ENCODE peak calls at places on chromosomes 5 and 9, in seven cellular contexts. B is prostate gland, H is foreskin fibroblast, U is GM06990, Q is AG10803, O is MM.1S, W is fibroblast of mammary gland. P is an unnamed sample.

GRCh38 chr5:73625905-73626811 is at the start of gene ARHGEF28:
- DNase-seq in B (peak), H (peak), U (peak), Q (peak), O (peak), W (peak), P (peak)

GRCh38 chr5:147805030-147805454 is 22.5 kb upstream of the JAKMIP2 start:
- DNase-seq in B (no peak), H (no peak), U (peak), Q (no peak), O (peak), W (no peak), P (no peak)

GRCh38 chr5:580436-580835 is 31.7 kb upstream of the CEP72 start:
- DNase-seq in B (no peak), H (no peak), U (no peak), Q (no peak), O (no peak), W (no peak), P (no peak)

GRCh38 chr5:14305045-14305444 is 161.9 kb downstream of the TRIO start:
- DNase-seq in B (no peak), H (peak), U (no peak), Q (peak), O (no peak), W (peak), P (peak)

GRCh38 chr9:129464972-129465833 is 155.7 kb downstream of the C9orf50 start:
- DNase-seq in B (no peak), H (no peak), U (no peak), Q (no peak), O (no peak), W (peak), P (peak)

GRCh38 chr9:110900451-110900850 is 137.8 kb downstream of the LPAR1 start:
- DNase-seq in B (no peak), H (no peak), U (no peak), Q (no peak), O (no peak), W (peak), P (no peak)

GRCh38 chr5:151072234-151073025 is 8.4 kb downstream of the TNIP1 start:
- DNase-seq in B (no peak), H (peak), U (no peak), Q (peak), O (no peak), W (peak), P (peak)

GRCh38 chr5:146447734-146448380 is 724 bp downstream of the TCERG1 start:
- DNase-seq in B (no peak), H (no peak), U (peak), Q (peak), O (peak), W (peak), P (peak)

GRCh38 chr9:116387934-116388714 is 234.5 kb downstream of the PAPPA start:
- DNase-seq in B (no peak), H (no peak), U (no peak), Q (no peak), O (no peak), W (no peak), P (no peak)

GRCh38 chr9:4620046-4620765 is 41.9 kb upstream of the PLPP6 start:
- DNase-seq in B (no peak), H (no peak), U (no peak), Q (no peak), O (no peak), W (no peak), P (no peak)

GRCh38 chr9:127873886-127874285 is 3.6 kb downstream of the AK1 start:
- DNase-seq in B (peak), H (peak), U (no peak), Q (peak), O (no peak), W (no peak), P (peak)

GRCh38 chr5:97788369-97788768 is 605.3 kb upstream of the RIOK2 start:
- DNase-seq in B (no peak), H (no peak), U (no peak), Q (no peak), O (no peak), W (no peak), P (no peak)

GRCh38 chr5:59562756-59563389 is 330.7 kb downstream of the PDE4D start:
- DNase-seq in B (no peak), H (peak), U (peak), Q (peak), O (peak), W (peak), P (peak)

GRCh38 chr5:32542216-32543059 is 42.9 kb upstream of the SUB1 start:
- DNase-seq in B (no peak), H (peak), U (peak), Q (no peak), O (peak), W (peak), P (peak)

GRCh38 chr5:126814721-126815404 is 37.9 kb downstream of the LMNB1 start:
- DNase-seq in B (no peak), H (peak), U (no peak), Q (peak), O (no peak), W (peak), P (peak)

GRCh38 chr9:121122450-121123032 is 47.8 kb downstream of the CNTRL start:
- DNase-seq in B (no peak), H (no peak), U (peak), Q (no peak), O (no peak), W (peak), P (peak)

GRCh38 chr9:77816641-77817341 is 168.7 kb upstream of the GNA14 start:
- DNase-seq in B (no peak), H (no peak), U (no peak), Q (peak), O (no peak), W (no peak), P (no peak)

GRCh38 chr9:16180091-16180490 is 627.2 kb downstream of the CCDC171 start:
- DNase-seq in B (no peak), H (no peak), U (no peak), Q (no peak), O (no peak), W (no peak), P (no peak)

GRCh38 chr9:93902051-93902779 is 52.9 kb downstream of the BARX1 start:
- DNase-seq in B (no peak), H (no peak), U (no peak), Q (no peak), O (no peak), W (no peak), P (no peak)

GRCh38 chr5:90518666-90519065 is 10.7 kb downstream of the LYSMD3 start:
- DNase-seq in B (no peak), H (peak), U (no peak), Q (peak), O (peak), W (peak), P (no peak)

GRCh38 chr5:16937023-16937379 is 913 bp upstream of the MYO10 start:
- DNase-seq in B (peak), H (no peak), U (no peak), Q (no peak), O (no peak), W (no peak), P (no peak)

GRCh38 chr9:13278368-13279246 is 885 bp downstream of the MPDZ start:
- DNase-seq in B (peak), H (peak), U (no peak), Q (peak), O (no peak), W (peak), P (peak)

GRCh38 chr5:30069441-30070263 is 1123.8 kb upstream of the CDH6 start:
- DNase-seq in B (no peak), H (no peak), U (no peak), Q (no peak), O (no peak), W (no peak), P (no peak)

GRCh38 chr9:92706218-92706940 is 36.4 kb upstream of the IPPK start:
- DNase-seq in B (no peak), H (no peak), U (no peak), Q (peak), O (peak), W (peak), P (no peak)

GRCh38 chr5:173907686-173908371 is 19.7 kb downstream of the CPEB4 start:
- DNase-seq in B (no peak), H (no peak), U (no peak), Q (peak), O (peak), W (peak), P (no peak)

GRCh38 chr5:96699186-96699820 is 37.1 kb downstream of the CAST start:
- DNase-seq in B (no peak), H (peak), U (no peak), Q (no peak), O (no peak), W (peak), P (peak)

GRCh38 chr5:131068893-131069643 is 96.0 kb downstream of the HINT1 start:
- DNase-seq in B (no peak), H (no peak), U (peak), Q (no peak), O (peak), W (no peak), P (no peak)

GRCh38 chr9:976805-977360 is 428 bp downstream of the DMRT3 start:
- DNase-seq in B (no peak), H (no peak), U (peak), Q (no peak), O (peak), W (no peak), P (no peak)

GRCh38 chr5:139709587-139710369 is 61.6 kb downstream of the CXXC5 start:
- DNase-seq in B (no peak), H (no peak), U (peak), Q (no peak), O (no peak), W (no peak), P (peak)

GRCh38 chr5:68460147-68460760 is 244.7 kb downstream of the PIK3R1 start:
- DNase-seq in B (peak), H (peak), U (no peak), Q (peak), O (peak), W (peak), P (peak)
- H3K4me3 ChIP-seq in B (no peak), H (no peak), U (no peak), Q (no peak), O (no peak), W (no peak), P (no peak)

DNA sequence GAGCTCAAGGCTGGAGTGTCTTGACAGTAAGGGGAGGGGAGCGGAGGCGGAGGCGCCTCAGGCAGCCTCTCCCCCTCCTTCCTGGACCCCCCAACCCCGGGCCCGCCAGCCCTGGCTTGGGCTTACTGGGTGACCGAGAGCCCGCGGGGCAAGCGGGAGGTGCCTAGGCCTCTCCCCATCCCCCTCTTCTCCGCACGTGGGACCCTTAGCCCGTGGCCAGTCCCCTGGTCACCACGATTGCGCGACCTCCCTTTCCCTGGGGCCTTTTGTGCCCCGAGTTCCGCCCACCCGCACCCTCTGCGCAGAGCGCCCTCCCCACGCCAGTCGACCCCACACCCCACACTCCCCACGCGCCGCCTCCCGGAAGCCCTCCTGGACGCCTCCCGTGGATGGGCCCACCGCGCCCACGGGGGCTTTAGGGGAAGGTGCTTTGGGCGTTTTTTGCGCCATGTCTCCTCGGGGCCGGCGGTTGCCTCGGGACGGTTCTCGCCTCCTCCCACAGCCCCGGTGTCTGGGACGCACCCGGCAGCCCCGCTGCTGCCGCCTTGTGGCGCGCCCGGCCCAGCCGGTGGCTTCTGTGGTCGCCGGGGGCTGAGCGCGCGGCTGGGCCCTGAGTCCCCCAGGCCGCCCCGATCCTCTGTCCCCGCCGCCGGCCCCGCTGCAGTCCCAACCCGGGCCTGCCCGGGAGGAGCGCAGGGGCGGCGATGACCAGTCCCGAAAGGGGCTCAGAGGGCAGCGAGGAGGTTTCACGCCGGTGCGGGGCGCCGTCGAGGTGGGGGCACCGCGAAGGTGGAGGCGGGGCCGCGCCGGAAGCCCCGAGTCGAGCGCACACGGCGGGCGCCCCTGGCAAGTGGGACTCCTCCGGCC is 3.2 kb downstream of the TOR4A start:
- DNase-seq in B (no peak), H (no peak), U (no peak), Q (peak), O (no peak), W (no peak), P (no peak)
- TF ChIP-seq CTCF in B (peak), H (no peak), U (no peak), Q (peak), O (no peak), W (no peak), P (peak)

DNA sequence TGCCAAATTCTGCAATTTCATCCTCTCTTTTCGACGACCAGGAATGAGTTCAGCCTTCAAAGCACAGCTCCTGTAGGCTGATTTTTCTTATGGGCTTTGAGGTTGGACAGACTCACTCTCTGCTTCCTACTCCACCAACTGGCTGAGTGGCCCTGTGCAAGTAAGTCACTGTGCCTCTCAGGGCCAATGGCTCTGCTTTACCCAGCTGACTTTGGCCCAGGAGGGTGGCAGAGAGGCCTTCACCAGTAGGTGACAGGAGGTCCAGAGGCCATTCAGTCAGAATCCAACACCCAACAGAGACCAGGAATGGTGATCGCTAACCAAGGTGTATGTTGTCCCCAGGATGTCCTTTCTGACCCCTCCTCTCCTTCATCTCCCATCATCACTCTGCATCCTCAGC is 49.5 kb upstream of the ALDH1B1 start:
- DNase-seq in B (no peak), H (no peak), U (no peak), Q (no peak), O (no peak), W (no peak), P (no peak)
- H3K4me3 ChIP-seq in B (no peak), H (no peak), U (no peak), Q (no peak), O (no peak), W (no peak), P (no peak)

GRCh38 chr5:127988149-127988755 is 95.3 kb upstream of the SLC12A2 start:
- DNase-seq in B (no peak), H (peak), U (no peak), Q (peak), O (no peak), W (peak), P (peak)

GRCh38 chr5:127993476-127993875 is 90.1 kb upstream of the SLC12A2 start:
- DNase-seq in B (no peak), H (no peak), U (no peak), Q (no peak), O (no peak), W (no peak), P (no peak)

GRCh38 chr5:127985811-127986325 is 97.7 kb upstream of the SLC12A2 start:
- DNase-seq in B (no peak), H (no peak), U (no peak), Q (no peak), O (no peak), W (no peak), P (no peak)

GRCh38 chr5:127987354-127988148 is 96.0 kb upstream of the SLC12A2 start:
- DNase-seq in B (no peak), H (peak), U (no peak), Q (peak), O (no peak), W (peak), P (peak)
- TF ChIP-seq CTCF in B (no peak), H (no peak), U (no peak), Q (no peak), O (no peak), W (no peak), P (no peak)

DNA sequence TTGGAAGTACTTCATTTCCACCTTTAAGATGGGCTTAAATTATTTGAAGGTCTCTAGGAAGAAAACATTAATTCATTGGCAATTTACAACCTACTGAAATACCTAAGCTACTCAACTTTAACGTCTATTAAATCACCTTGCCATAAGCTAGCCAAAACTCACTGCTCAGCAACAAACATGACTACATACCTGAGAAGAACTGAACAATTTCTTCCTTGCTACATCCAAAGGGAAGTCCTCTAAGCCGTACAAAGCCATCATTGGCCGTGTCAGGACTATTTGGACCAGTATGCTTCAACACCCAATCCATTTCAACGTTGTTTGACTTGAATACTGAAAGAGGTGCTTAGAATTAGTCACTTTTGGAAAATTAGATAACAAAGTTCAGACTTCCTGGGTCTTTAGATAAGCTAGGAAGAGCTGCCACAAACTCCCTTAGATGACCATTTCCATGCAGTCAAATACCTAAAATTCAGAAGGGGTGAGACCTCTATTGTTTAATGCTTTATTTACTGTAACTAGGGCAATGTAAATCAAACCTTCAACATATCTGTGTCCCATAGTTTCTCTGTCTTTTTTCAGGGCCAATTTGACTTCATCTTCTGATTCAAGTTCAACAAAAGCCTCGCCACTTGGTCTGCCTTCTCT is 2.6 kb downstream of the HNRNPH1 start:
- DNase-seq in B (no peak), H (no peak), U (no peak), Q (no peak), O (no peak), W (no peak), P (no peak)
- H3K4me3 ChIP-seq in B (no peak), H (peak), U (peak), Q (peak), O (peak), W (peak), P (peak)

GRCh38 chr5:38403407-38403806 is 145.0 kb downstream of the EGFLAM start:
- DNase-seq in B (no peak), H (peak), U (no peak), Q (peak), O (no peak), W (peak), P (no peak)

GRCh38 chr5:38408446-38409175 is 147.8 kb downstream of the LIFR start:
- DNase-seq in B (no peak), H (no peak), U (no peak), Q (no peak), O (no peak), W (no peak), P (no peak)

GRCh38 chr5:38401145-38401544 is 142.8 kb downstream of the EGFLAM start:
- DNase-seq in B (no peak), H (no peak), U (no peak), Q (no peak), O (no peak), W (no peak), P (no peak)

GRCh38 chr5:38404236-38404635 is 145.9 kb downstream of the EGFLAM start:
- DNase-seq in B (no peak), H (no peak), U (no peak), Q (no peak), O (no peak), W (no peak), P (no peak)

GRCh38 chr5:38404667-38405276 is 146.4 kb downstream of the EGFLAM start:
- DNase-seq in B (no peak), H (no peak), U (no peak), Q (no peak), O (no peak), W (no peak), P (no peak)
- TF ChIP-seq CTCF in B (no peak), H (no peak), U (peak), Q (peak), O (peak), W (peak), P (no peak)

GRCh38 chr5:112552791-112553190 is 133.7 kb upstream of the EPB41L4A start:
- DNase-seq in B (no peak), H (no peak), U (no peak), Q (no peak), O (no peak), W (no peak), P (no peak)

GRCh38 chr5:112555197-112555596 is 136.1 kb upstream of the EPB41L4A start:
- DNase-seq in B (no peak), H (no peak), U (no peak), Q (no peak), O (no peak), W (no peak), P (no peak)

GRCh38 chr5:112551437-112552018 is 132.5 kb upstream of the EPB41L4A start:
- DNase-seq in B (peak), H (peak), U (no peak), Q (peak), O (peak), W (peak), P (peak)

GRCh38 chr5:112555691-112556090 is 136.6 kb upstream of the EPB41L4A start:
- DNase-seq in B (no peak), H (peak), U (no peak), Q (peak), O (no peak), W (peak), P (peak)

GRCh38 chr5:112554089-112554977 is 135.3 kb upstream of the EPB41L4A start:
- DNase-seq in B (no peak), H (peak), U (no peak), Q (peak), O (no peak), W (peak), P (no peak)
- H3K4me3 ChIP-seq in B (no peak), H (no peak), U (no peak), Q (peak), O (no peak), W (no peak), P (no peak)

GRCh38 chr5:138632900-138633489 is 57.8 kb upstream of the HSPA9 start:
- DNase-seq in B (no peak), H (peak), U (no peak), Q (peak), O (no peak), W (peak), P (peak)
- TF ChIP-seq CTCF in B (peak), H (peak), U (peak), Q (peak), O (peak), W (peak), P (peak)

GRCh38 chr5:10519729-10520128 is 44.1 kb upstream of the ANKRD33B start:
- DNase-seq in B (no peak), H (no peak), U (no peak), Q (no peak), O (no peak), W (no peak), P (no peak)
- H3K4me3 ChIP-seq in B (no peak), H (no peak), U (no peak), Q (no peak), O (no peak), W (no peak), P (no peak)

DNA sequence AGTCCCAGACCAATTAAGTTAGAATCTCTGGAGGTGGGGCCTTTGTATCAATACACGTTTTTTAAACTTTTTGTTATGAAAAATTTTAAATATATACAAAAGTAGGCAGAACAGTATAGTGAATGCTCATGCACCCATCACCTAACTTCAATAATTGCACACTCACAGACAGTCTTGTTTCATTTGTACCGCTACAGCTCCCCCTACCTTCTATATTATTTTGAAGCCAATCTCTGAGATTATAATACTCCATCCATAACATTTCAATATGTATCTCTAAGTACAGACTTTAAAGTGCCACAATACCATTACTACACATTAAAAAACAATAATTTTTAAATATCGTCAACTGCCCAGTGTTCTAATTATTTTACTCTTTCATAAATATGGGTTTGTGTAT is 32.9 kb downstream of the ISL1 start:
- DNase-seq in B (no peak), H (no peak), U (no peak), Q (no peak), O (no peak), W (no peak), P (no peak)
- TF ChIP-seq CTCF in B (no peak), H (no peak), U (no peak), Q (no peak), O (no peak), W (no peak), P (no peak)